ENCODE peak calls at places on chromosomes 5 and 9, in nine cellular contexts. D, W, B, A, J, C, O, U and F are unnamed samples.
A peak's percentile ranks its signal among the peaks of the same experiment; 100 is the strongest.

GRCh38 chr9:92538541-92538940 is 2.8 kb upstream of the ECM2 start:
- DNase-seq in D (peak; percentile 46), W (no peak), B (no peak), A (no peak), J (no peak), C (peak; percentile 12), O (no peak), U (peak; percentile 82), F (no peak)

GRCh38 chr9:136409557-136410455 is 608 bp downstream of the ENTR1 start:
- DNase-seq in D (peak; percentile 46), W (peak; percentile 67), B (peak; percentile 33), A (peak; percentile 38), J (no peak), C (peak; percentile 38), O (peak; percentile 47), U (peak; percentile 78), F (no peak)

GRCh38 chr9:133767008-133767407 is 28.9 kb upstream of the SARDH start:
- DNase-seq in D (no peak), W (no peak), B (no peak), A (no peak), J (no peak), C (no peak), O (no peak), U (no peak), F (no peak)

GRCh38 chr5:112934366-112934693 is 12.3 kb upstream of the REEP5 start:
- DNase-seq in D (no peak), W (no peak), B (no peak), A (no peak), J (no peak), C (no peak), O (no peak), U (no peak), F (no peak)

GRCh38 chr5:81848368-81848767 is 97.5 kb upstream of the SSBP2 start:
- DNase-seq in D (no peak), W (peak; percentile 63), B (no peak), A (no peak), J (no peak), C (no peak), O (no peak), U (no peak), F (no peak)

GRCh38 chr5:164497665-164498064 is 992.2 kb downstream of the MAT2B start:
- DNase-seq in D (no peak), W (no peak), B (no peak), A (no peak), J (no peak), C (no peak), O (no peak), U (no peak), F (no peak)

GRCh38 chr9:121637441-121638222 is 13.8 kb upstream of the DAB2IP start:
- DNase-seq in D (no peak), W (no peak), B (no peak), A (no peak), J (no peak), C (peak; percentile 43), O (no peak), U (peak; percentile 75), F (no peak)

GRCh38 chr5:1640276-1640898 is 116.6 kb upstream of the LPCAT1 start:
- DNase-seq in D (no peak), W (no peak), B (no peak), A (no peak), J (no peak), C (no peak), O (no peak), U (no peak), F (no peak)

GRCh38 chr9:130998596-130999264 is 10.2 kb upstream of the LAMC3 start:
- DNase-seq in D (no peak), W (no peak), B (no peak), A (no peak), J (no peak), C (no peak), O (no peak), U (peak; percentile 30), F (no peak)

GRCh38 chr9:89854715-89855475 is 250.1 kb downstream of the GADD45G start:
- DNase-seq in D (no peak), W (no peak), B (no peak), A (no peak), J (no peak), C (no peak), O (peak; percentile 7), U (no peak), F (no peak)

GRCh38 chr9:134793281-134793680 is 87.3 kb upstream of the FCN2 start:
- DNase-seq in D (peak; percentile 44), W (no peak), B (no peak), A (no peak), J (no peak), C (no peak), O (no peak), U (no peak), F (no peak)

GRCh38 chr9:8916771-8917170 is 1117.2 kb upstream of the DMAC1 start:
- DNase-seq in D (no peak), W (no peak), B (no peak), A (no peak), J (no peak), C (no peak), O (no peak), U (no peak), F (no peak)

GRCh38 chr5:149432861-149433462 is 53.9 kb upstream of the IL17B start:
- DNase-seq in D (no peak), W (no peak), B (no peak), A (no peak), J (no peak), C (no peak), O (no peak), U (no peak), F (no peak)

GRCh38 chr5:149317281-149318048 is 27.8 kb upstream of the GRPEL2 start:
- DNase-seq in D (peak; percentile 28), W (peak; percentile 49), B (peak; percentile 34), A (no peak), J (no peak), C (peak; percentile 86), O (no peak), U (peak; percentile 69), F (no peak)

GRCh38 chr9:69674741-69675438 is 2.7 kb upstream of the APBA1 start:
- DNase-seq in D (peak; percentile 65), W (no peak), B (no peak), A (no peak), J (no peak), C (peak; percentile 53), O (no peak), U (peak; percentile 90), F (no peak)
- H3K27ac ChIP-seq in D (no peak overlapping the region), W (no peak overlapping the region), B (no peak overlapping the region), A (peak overlapping the region; percentile 18), J (no peak overlapping the region), C (peak overlapping the region; percentile 13), O (no peak overlapping the region), U (peak overlapping the region; percentile 60), F (no peak overlapping the region)

GRCh38 chr5:75614165-75614564 is 2.9 kb downstream of the ANKDD1B start:
- DNase-seq in D (no peak), W (no peak), B (no peak), A (no peak), J (no peak), C (peak; percentile 46), O (no peak), U (no peak), F (no peak)

GRCh38 chr5:75608886-75609285 is 2.4 kb upstream of the ANKDD1B start:
- DNase-seq in D (no peak), W (no peak), B (no peak), A (no peak), J (no peak), C (no peak), O (no peak), U (no peak), F (no peak)

GRCh38 chr5:75612211-75612579 is 942 bp downstream of the ANKDD1B start:
- DNase-seq in D (no peak), W (peak; percentile 11), B (no peak), A (peak; percentile 39), J (no peak), C (no peak), O (no peak), U (no peak), F (no peak)

GRCh38 chr5:75610201-75610600 is 1.1 kb upstream of the ANKDD1B start:
- DNase-seq in D (no peak), W (no peak), B (no peak), A (no peak), J (no peak), C (peak; percentile 6), O (no peak), U (no peak), F (no peak)

DNA sequence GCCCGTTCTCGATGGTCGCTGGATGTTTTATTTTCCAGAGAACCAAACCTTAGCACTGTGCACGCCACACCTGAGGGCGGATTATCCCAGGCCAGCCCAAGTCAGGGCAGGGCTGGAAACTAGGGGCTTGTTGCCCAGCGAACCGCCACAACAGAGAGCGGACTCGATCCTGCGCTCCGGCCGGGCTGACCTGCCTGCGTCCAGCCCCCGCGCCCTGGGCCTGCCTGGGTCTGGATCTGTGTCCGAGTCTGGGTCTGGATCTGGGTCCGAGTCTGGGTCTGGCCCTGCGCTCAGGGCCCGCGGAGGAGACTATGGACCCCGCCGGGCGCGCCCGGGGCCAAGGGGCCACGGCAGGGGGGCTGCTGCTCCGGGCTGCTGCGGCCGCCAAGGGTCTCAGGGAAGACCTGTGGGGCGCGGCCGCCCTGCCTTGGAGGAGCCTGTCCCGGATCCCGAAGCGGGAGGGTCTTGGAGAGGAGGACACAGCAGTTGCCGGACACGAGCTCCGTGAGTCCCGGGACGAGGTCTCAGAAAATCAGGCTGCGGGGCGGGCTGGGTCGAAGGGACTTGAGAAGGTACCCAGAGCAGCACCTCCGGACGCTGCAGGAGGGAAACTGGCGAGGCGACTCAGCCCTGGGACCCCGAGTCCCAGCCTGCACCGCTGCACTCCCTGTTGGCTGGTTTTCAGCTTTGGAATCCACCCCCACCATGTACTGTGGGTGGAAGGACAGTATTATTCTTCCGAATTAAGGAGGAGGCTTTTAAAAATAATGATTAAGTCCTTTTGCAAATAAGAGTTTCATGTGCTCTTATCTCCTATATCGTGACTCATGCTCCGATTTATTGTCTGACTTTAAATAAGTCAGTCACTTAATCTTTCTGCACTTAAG is at the start of gene ANKDD1B:
- DNase-seq in D (peak; percentile 60), W (peak; percentile 65), B (peak; percentile 38), A (peak; percentile 34), J (no peak), C (peak; percentile 83), O (no peak), U (peak; percentile 59), F (no peak)
- H3K36me3 ChIP-seq in D (no peaks in the 10 kb centered on the region), W (no peaks in the 10 kb centered on the region), B (no peaks in the 10 kb centered on the region), A (no peaks in the 10 kb centered on the region), J (no peaks in the 10 kb centered on the region), C (no peaks in the 10 kb centered on the region), O (no peaks in the 10 kb centered on the region), U (no peaks in the 10 kb centered on the region), F (no peaks in the 10 kb centered on the region)

GRCh38 chr5:77492653-77493000 is 511 bp upstream of the WDR41 start:
- DNase-seq in D (no peak), W (no peak), B (no peak), A (no peak), J (no peak), C (no peak), O (no peak), U (no peak), F (no peak)
- H3K27ac ChIP-seq in D (no peak overlapping the region), W (no peak overlapping the region), B (peak overlapping the region; percentile 96), A (peak overlapping the region; percentile 98), J (peak overlapping the region; percentile 94), C (no peak overlapping the region), O (peak overlapping the region; percentile 90), U (peak overlapping the region; percentile 91), F (no peak overlapping the region)

DNA sequence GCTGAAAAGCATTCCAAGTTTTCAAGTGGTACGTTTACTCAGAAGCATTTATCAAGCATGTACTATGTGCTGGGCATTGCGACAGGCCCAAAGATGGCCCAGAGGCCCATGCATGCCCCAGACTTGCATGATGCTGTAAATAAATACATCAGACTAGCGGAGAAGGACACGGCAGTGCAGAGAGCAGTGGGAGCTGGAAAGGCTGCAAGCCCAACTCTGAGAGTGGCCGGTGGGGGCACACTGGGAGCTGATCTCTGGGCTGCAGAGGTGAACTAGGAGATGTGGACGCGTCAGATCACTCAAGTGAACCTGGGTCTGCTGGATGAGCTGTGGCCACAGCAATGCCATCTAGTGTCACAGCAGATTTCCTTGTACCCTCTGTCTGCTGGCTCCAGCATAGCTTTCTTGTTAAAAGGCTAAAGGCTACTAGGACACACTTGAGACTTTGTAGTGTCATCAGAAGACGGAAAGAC is 246.9 kb downstream of the FANCC start:
- DNase-seq in D (no peak), W (no peak), B (peak; percentile 10), A (no peak), J (no peak), C (no peak), O (no peak), U (no peak), F (no peak)
- H3K36me3 ChIP-seq in D (peaks cover 22% of the 10 kb centered on the region), W (no peaks in the 10 kb centered on the region), B (peaks cover 69% of the 10 kb centered on the region), A (no peaks in the 10 kb centered on the region), J (no peaks in the 10 kb centered on the region), C (peaks cover 8% of the 10 kb centered on the region), O (no peaks in the 10 kb centered on the region), U (peaks cover 61% of the 10 kb centered on the region), F (no peaks in the 10 kb centered on the region)